ENCODE peak calls at places on chromosomes 2 and 18, in five cellular contexts. I, U, G, B and M are unnamed samples. For H3K27me3, the result is how much of the 10 kb centered on the place peaks cover.

GRCh38 chr18:9708882-9709877 is 1.1 kb downstream of the RAB31 start:
- DNase-seq in I (no peak), G (peak), U (peak), B (no peak), M (no peak)

GRCh38 chr2:105725388-105725787 is 19.3 kb upstream of the NCK2 start:
- DNase-seq in U (no peak), B (no peak), G (no peak), I (no peak), M (no peak)

GRCh38 chr18:26654173-26655009 is 106.0 kb upstream of the KCTD1 start:
- DNase-seq in U (no peak), I (no peak), G (no peak), B (no peak), M (no peak)

GRCh38 chr2:107475859-107476258 is 350.8 kb upstream of the RGPD4 start:
- DNase-seq in U (no peak), I (no peak), G (no peak), B (no peak), M (no peak)

GRCh38 chr18:74337912-74338309 is 22.3 kb downstream of the C18orf63 start:
- DNase-seq in G (no peak), I (no peak), B (no peak), U (no peak), M (no peak)

GRCh38 chr2:196170681-196171247 is 614 bp downstream of the STK17B start:
- DNase-seq in B (peak), G (peak), U (peak), I (peak), M (no peak)

GRCh38 chr2:165648826-165649225 is 145.2 kb downstream of the GALNT3 start:
- DNase-seq in G (no peak), I (no peak), B (no peak), U (no peak), M (no peak)

GRCh38 chr2:241636182-241636982 is 576 bp downstream of the THAP4 start:
- DNase-seq in U (peak), G (peak), B (peak), I (peak), M (no peak)

GRCh38 chr2:239687441-239687840 is 286.6 kb upstream of the HDAC4 start:
- DNase-seq in G (no peak), B (no peak), I (no peak), U (no peak), M (peak)

GRCh38 chr2:161988589-161988988 is 85.4 kb downstream of the DPP4 start:
- DNase-seq in U (peak), B (no peak), G (no peak), I (no peak), M (no peak)

GRCh38 chr2:221527759-221528444 is 44.2 kb downstream of the EPHA4 start:
- DNase-seq in B (no peak), G (no peak), I (no peak), U (no peak), M (no peak)

GRCh38 chr18:76657911-76658475 is 163.0 kb upstream of the ZNF516 start:
- DNase-seq in U (no peak), B (no peak), G (no peak), I (no peak), M (no peak)

GRCh38 chr2:45570671-45571334 is 40.3 kb downstream of the SRBD1 start:
- DNase-seq in G (no peak), B (no peak), I (no peak), U (peak), M (no peak)

GRCh38 chr18:49625021-49625691 is 63.3 kb downstream of the LIPG start:
- DNase-seq in U (no peak), G (no peak), B (no peak), I (no peak), M (no peak)

GRCh38 chr2:74760875-74761630 is 72.9 kb upstream of the HK2 start:
- DNase-seq in G (no peak), U (no peak), I (no peak), B (no peak), M (no peak)

GRCh38 chr2:88765154-88765948 is 73.9 kb downstream of the RPIA start:
- DNase-seq in I (peak), G (peak), U (peak), B (no peak), M (no peak)

GRCh38 chr2:72155151-72155550 is 7.5 kb upstream of the CYP26B1 start:
- DNase-seq in G (no peak), U (no peak), I (no peak), B (no peak), M (no peak)

GRCh38 chr2:105262662-105263091 is 21.1 kb downstream of the GPR45 start:
- DNase-seq in I (no peak), U (no peak), G (no peak), B (no peak), M (no peak)

GRCh38 chr2:54675738-54676137 is 47.7 kb upstream of the EML6 start:
- DNase-seq in U (no peak), B (peak), I (peak), G (no peak), M (no peak)

GRCh38 chr2:157246212-157247067 is 11.1 kb upstream of the GALNT5 start:
- DNase-seq in B (no peak), I (no peak), U (peak), G (no peak), M (no peak)

GRCh38 chr2:162795312-162795711 is 43.3 kb downstream of the KCNH7 start:
- DNase-seq in B (no peak), G (no peak), I (no peak), U (peak), M (no peak)

GRCh38 chr2:67616749-67617148 is 219.6 kb downstream of the ETAA1 start:
- DNase-seq in I (peak), U (no peak), B (no peak), G (peak), M (no peak)

GRCh38 chr2:236546561-236546961 is 23.1 kb upstream of the ACKR3 start:
- DNase-seq in U (no peak), B (no peak), G (no peak), I (no peak), M (no peak)

GRCh38 chr2:58006256-58006951 is 40.2 kb upstream of the VRK2 start:
- DNase-seq in I (no peak), G (no peak), B (no peak), U (no peak), M (no peak)

GRCh38 chr18:12336887-12337286 is 28.8 kb downstream of the TUBB6 start:
- DNase-seq in G (no peak), I (no peak), B (no peak), U (peak), M (no peak)

GRCh38 chr2:178420463-178420990 is 30.4 kb downstream of the PRKRA start:
- DNase-seq in B (no peak), U (no peak), I (no peak), G (no peak), M (no peak)

GRCh38 chr2:98806266-98806697 is 75.3 kb upstream of the MGAT4A start:
- DNase-seq in U (no peak), B (peak), I (peak), G (peak), M (no peak)

GRCh38 chr18:55477537-55478300 is 110.3 kb downstream of the TCF4 start:
- DNase-seq in G (no peak), U (no peak), I (no peak), B (peak), M (no peak)

GRCh38 chr2:240259201-240259923 is 118.9 kb upstream of the OTOS start:
- DNase-seq in B (peak), I (peak), G (no peak), U (no peak), M (peak)

GRCh38 chr2:2812117-2812516 is 481.0 kb upstream of the MYT1L start:
- DNase-seq in B (no peak), G (no peak), I (no peak), U (no peak), M (no peak)

GRCh38 chr2:118830121-118830520 is 17.3 kb downstream of the EN1 start:
- DNase-seq in U (no peak), G (no peak), B (no peak), I (no peak), M (no peak)
- H3K27ac ChIP-seq in U (no peak), G (no peak), B (no peak), I (no peak), M (no peak)

GRCh38 chr18:79395761-79396404 is at the start of gene NFATC1:
- DNase-seq in G (peak), U (peak), I (peak), B (peak), M (no peak)

GRCh38 chr18:79395308-79395640 is 456 bp upstream of the NFATC1 start:
- DNase-seq in B (no peak), U (no peak), I (no peak), G (peak), M (no peak)

GRCh38 chr18:79397830-79398761 is 2.4 kb downstream of the NFATC1 start:
- DNase-seq in U (no peak), I (peak), B (peak), G (peak), M (no peak)

GRCh38 chr18:79397288-79397829 is 1.6 kb downstream of the NFATC1 start:
- DNase-seq in B (no peak), I (no peak), U (no peak), G (peak), M (no peak)

DNA sequence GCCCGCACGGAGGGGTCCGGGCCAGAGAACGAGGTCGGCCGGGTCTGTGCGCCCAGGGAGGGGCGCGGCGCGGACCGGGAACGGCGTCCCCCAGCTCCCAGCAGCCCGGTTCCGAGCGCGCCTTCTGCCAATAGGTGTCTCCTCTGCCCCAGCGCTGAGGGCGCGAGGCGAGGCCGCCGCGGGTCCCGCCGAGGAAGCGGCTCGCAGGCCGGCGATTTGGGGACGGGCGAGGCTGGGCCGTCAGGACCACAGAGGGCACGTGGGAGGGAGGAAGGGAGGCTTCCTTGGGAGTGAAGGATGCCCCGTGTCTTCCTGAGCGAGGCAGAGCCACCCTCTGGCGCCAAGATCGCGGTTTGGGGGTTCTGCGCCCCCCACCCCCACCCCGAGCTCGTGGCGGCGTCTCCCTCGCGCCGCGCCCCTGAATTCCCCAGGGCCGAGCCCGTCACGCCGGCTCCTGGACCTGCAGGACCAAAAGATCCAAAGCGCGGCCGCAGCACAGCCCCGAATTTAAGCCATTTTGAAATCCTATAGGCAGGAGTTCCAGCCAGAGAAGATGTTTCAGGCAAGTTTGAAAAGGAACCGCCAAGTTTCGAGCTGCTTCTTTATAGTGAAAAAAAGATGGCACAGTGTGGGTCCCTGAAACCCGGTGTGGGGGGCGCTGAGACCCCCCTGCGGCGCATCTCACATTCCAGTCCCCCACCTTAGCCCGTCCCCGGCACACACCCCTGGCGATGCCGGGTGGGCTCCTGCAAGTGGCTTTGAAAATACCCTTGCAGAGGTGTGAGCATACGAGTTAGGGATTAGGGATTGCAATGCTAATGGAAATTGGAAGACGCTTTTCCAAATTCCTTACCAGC is 929 bp downstream of the NFATC1 start:
- DNase-seq in U (no peak), B (peak), G (peak), I (peak), M (no peak)
- H3K27me3 ChIP-seq in U (half or more), B (under half), G (half or more), I (under half), M (under half)

GRCh38 chr2:138239902-138240595 is 261.5 kb upstream of the SPOPL start:
- DNase-seq in U (no peak), I (no peak), B (no peak), G (no peak), M (no peak)
- H3K27ac ChIP-seq in U (no peak), I (no peak), B (no peak), G (no peak), M (peak)

DNA sequence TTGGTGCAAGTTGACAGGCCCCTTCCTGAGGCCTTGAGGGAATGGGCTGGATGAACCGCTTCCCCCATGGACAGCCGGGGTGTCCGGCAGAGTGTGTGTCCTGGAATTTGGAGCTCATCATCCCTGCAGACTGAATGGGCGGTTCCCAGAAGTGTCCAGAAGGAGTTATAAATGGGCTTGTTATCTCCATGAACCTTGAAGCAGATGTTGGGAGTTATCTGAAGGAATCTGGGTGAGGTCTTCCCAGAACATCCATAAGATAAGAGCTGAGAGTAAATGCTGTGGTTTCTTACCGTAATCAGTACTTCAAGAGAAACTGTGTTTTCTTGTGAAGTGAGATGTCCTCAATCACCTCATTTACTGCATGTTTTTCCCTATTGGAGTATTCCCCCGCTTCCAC is 21.1 kb downstream of the PLB1 start:
- DNase-seq in G (no peak), U (no peak), B (no peak), I (no peak), M (no peak)
- H3K27me3 ChIP-seq in G (under half), U (under half), B (under half), I (under half), M (under half)

GRCh38 chr2:153935511-153935910 is 63.8 kb downstream of the GALNT13 start:
- DNase-seq in I (no peak), G (no peak), B (no peak), U (no peak), M (no peak)

GRCh38 chr2:153944775-153945174 is 73.1 kb downstream of the GALNT13 start:
- DNase-seq in I (no peak), G (no peak), U (no peak), B (no peak), M (no peak)

GRCh38 chr2:153940511-153940910 is 68.8 kb downstream of the GALNT13 start:
- DNase-seq in G (no peak), U (peak), I (no peak), B (no peak), M (no peak)

GRCh38 chr2:153939124-153939796 is 67.5 kb downstream of the GALNT13 start:
- DNase-seq in G (no peak), B (no peak), U (no peak), I (no peak), M (no peak)
- H3K27ac ChIP-seq in G (no peak), B (no peak), U (no peak), I (no peak), M (no peak)

DNA sequence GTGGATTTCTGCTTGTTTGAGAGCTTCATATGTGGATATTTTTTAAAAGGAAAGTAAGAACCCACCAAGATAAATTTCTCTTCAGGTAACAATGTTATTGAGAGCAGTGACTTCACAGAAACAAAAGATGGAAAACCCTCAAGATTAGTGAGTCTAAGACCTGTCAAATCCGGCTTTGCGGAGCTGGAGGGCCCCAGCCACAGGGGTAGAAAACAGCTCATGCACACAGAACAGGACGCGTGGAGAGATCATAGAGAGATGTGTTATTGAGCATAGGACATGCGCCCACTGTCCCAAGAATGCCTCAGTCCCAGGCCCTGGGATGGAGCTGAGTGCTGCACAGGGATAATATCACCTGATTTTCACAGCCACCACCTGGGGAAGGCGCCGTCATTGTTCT is 21.3 kb downstream of the EDAR start:
- DNase-seq in I (no peak), U (no peak), B (no peak), G (no peak), M (no peak)
- H3K27me3 ChIP-seq in I (under half), U (under half), B (under half), G (under half), M (under half)

GRCh38 chr2:231129216-231129615 is 4.4 kb upstream of the HTR2B start:
- DNase-seq in B (no peak), G (no peak), U (no peak), I (no peak), M (no peak)

GRCh38 chr2:231128541-231128940 is 3.7 kb upstream of the HTR2B start:
- DNase-seq in I (no peak), U (peak), B (no peak), G (no peak), M (no peak)

GRCh38 chr2:231126123-231126522 is 1.3 kb upstream of the HTR2B start:
- DNase-seq in U (no peak), I (no peak), B (no peak), G (peak), M (no peak)

GRCh38 chr2:231127480-231127879 is 2.6 kb upstream of the HTR2B start:
- DNase-seq in B (no peak), I (no peak), G (no peak), U (no peak), M (no peak)

DNA sequence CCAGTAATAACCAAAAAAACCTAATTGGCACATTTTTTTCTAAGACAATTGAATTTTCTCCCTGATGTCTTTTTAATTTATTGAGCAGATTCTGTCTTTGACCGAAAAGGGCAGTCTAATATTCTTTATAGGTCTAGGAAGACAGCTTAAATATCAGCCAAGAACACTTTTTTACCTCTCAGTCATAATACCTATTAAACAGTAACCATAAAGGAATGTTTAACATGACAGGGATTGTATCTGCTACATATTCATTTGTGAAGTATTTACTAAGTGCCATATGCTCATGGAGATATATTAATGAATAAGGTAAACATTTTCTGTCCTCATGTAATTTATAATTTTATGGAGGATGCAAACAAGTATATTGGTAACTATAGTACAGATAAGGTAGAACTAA is 3.1 kb upstream of the HTR2B start:
- DNase-seq in I (no peak), U (no peak), G (no peak), B (no peak), M (no peak)
- H3K27ac ChIP-seq in I (no peak), U (no peak), G (no peak), B (no peak), M (no peak)

DNA sequence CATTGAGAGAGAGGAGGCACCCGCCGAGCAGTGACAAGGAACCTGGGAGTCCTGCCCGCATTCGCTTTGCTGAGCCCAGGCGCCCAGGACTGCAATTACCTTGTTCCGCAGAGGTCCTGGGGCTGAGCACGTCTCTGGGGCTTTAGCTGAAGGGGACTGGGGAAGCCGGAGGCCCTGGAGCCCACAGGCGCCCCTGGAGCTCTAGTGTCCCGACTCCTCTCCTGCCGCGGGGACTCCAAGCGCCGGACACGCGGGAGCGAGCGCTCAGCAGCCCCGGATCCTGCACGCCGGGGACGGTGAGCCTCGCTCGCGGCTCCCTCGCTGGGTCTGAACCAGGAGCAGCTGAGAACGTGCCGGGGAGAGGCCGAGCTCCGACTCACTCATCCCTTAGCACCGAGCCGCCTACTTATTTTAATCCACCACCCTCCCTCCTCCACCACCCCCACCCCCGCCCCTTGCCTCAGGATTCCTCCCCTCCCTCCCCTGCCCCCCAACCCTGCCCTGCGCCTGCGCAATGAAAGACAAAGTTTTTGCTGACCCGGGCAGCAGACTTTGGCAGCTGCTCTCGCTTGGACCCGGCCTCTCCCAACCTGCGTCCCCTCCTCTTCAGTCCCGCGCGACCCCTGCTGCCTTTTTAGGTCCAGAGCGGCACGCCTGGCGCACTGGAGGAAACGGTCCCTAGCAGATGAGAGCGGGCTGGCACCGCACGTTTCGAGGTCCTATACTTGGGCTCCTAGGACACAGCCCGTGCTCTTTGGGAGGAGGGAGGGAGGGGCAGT is at the start of gene OSR1:
- DNase-seq in B (peak), G (peak), I (peak), U (peak), M (no peak)
- H3K27me3 ChIP-seq in B (under half), G (half or more), I (under half), U (half or more), M (under half)

GRCh38 chr2:216603884-216604245 is 29.4 kb upstream of the IGFBP2 start:
- DNase-seq in U (no peak), G (no peak), B (no peak), I (no peak), M (no peak)
- H3K27ac ChIP-seq in U (no peak), G (no peak), B (no peak), I (no peak), M (no peak)